ENCODE peak calls at places on chromosome 19, in four cellular contexts. One of them, this sample, is unnamed.

GRCh38 chr19:44808463-44809371 is at the start of gene BCAM:
- DNase-seq in HepG2: peak
- DNase-seq in H1: peak
- DNase-seq in K562: peak
- DNase-seq in this sample: peak

GRCh38 chr19:38277969-38278680 is 13.8 kb downstream of the SPINT2 start:
- DNase-seq in K562: no peak
- DNase-seq in H1: no peak
- DNase-seq in HepG2: no peak
- DNase-seq in this sample: no peak

GRCh38 chr19:13396256-13397080 is 109.8 kb downstream of the CACNA1A start:
- DNase-seq in H1: peak
- DNase-seq in HepG2: peak
- DNase-seq in K562: peak
- DNase-seq in this sample: peak

GRCh38 chr19:38142176-38143035 is 81.6 kb downstream of the DPF1 start:
- DNase-seq in HepG2: peak
- DNase-seq in K562: peak
- DNase-seq in H1: peak
- DNase-seq in this sample: peak

GRCh38 chr19:46492841-46493235 is 2.8 kb downstream of the PNMA8B start:
- DNase-seq in HepG2: no peak
- DNase-seq in K562: no peak
- DNase-seq in H1: no peak
- DNase-seq in this sample: no peak

GRCh38 chr19:19656451-19657396 is 6.8 kb downstream of the ATP13A1 start:
- DNase-seq in K562: no peak
- DNase-seq in HepG2: no peak
- DNase-seq in H1: no peak
- DNase-seq in this sample: no peak

GRCh38 chr19:45499196-45500180 is 1.2 kb downstream of the PPM1N start:
- DNase-seq in HepG2: no peak
- DNase-seq in K562: peak
- DNase-seq in H1: peak
- DNase-seq in this sample: no peak

GRCh38 chr19:7545904-7546303 is 10.4 kb downstream of the PNPLA6 start:
- DNase-seq in H1: no peak
- DNase-seq in HepG2: no peak
- DNase-seq in K562: no peak
- DNase-seq in this sample: no peak

GRCh38 chr19:57239982-57240310 is 486 bp upstream of the ZNF805 start:
- DNase-seq in H1: no peak
- DNase-seq in HepG2: no peak
- DNase-seq in K562: no peak
- DNase-seq in this sample: no peak

GRCh38 chr19:29371766-29372415 is 153.9 kb upstream of the VSTM2B start:
- DNase-seq in HepG2: no peak
- DNase-seq in K562: no peak
- DNase-seq in H1: peak
- DNase-seq in this sample: no peak

GRCh38 chr19:6108721-6109633 is 1.3 kb downstream of the RFX2 start:
- DNase-seq in HepG2: no peak
- DNase-seq in H1: peak
- DNase-seq in K562: peak
- DNase-seq in this sample: peak

GRCh38 chr19:3700242-3701032 is at the start of gene PIP5K1C:
- DNase-seq in H1: peak
- DNase-seq in K562: peak
- DNase-seq in HepG2: peak
- DNase-seq in this sample: peak

GRCh38 chr19:38691938-38692457 is 44.5 kb downstream of the ACTN4 start:
- DNase-seq in K562: no peak
- DNase-seq in HepG2: no peak
- DNase-seq in H1: no peak
- DNase-seq in this sample: no peak

GRCh38 chr19:5595129-5595528 is 27.4 kb upstream of the TINCR start:
- DNase-seq in K562: no peak
- DNase-seq in H1: no peak
- DNase-seq in HepG2: no peak
- DNase-seq in this sample: no peak

GRCh38 chr19:1102407-1103106 is 1.2 kb upstream of the GPX4 start:
- DNase-seq in HepG2: peak
- DNase-seq in K562: peak
- DNase-seq in H1: no peak
- DNase-seq in this sample: peak

GRCh38 chr19:40717325-40717879 is 490 bp downstream of the ITPKC start:
- DNase-seq in H1: no peak
- DNase-seq in HepG2: no peak
- DNase-seq in K562: peak
- DNase-seq in this sample: peak

GRCh38 chr19:524062-524674 is 7.4 kb upstream of the CDC34 start:
- DNase-seq in K562: no peak
- DNase-seq in HepG2: peak
- DNase-seq in H1: no peak
- DNase-seq in this sample: no peak

GRCh38 chr19:6551607-6552450 is 21.0 kb downstream of the TNFSF9 start:
- DNase-seq in HepG2: peak
- DNase-seq in K562: peak
- DNase-seq in H1: peak
- DNase-seq in this sample: peak

GRCh38 chr19:20167020-20167644 is at the start of gene ZNF486:
- DNase-seq in HepG2: peak
- DNase-seq in K562: peak
- DNase-seq in H1: peak
- DNase-seq in this sample: peak

GRCh38 chr19:20077791-20078463 is at the start of gene ZNF90:
- DNase-seq in HepG2: peak
- DNase-seq in H1: peak
- DNase-seq in K562: peak
- DNase-seq in this sample: peak

GRCh38 chr19:31263317-31263716 is 85.9 kb downstream of the TSHZ3 start:
- DNase-seq in HepG2: no peak
- DNase-seq in K562: no peak
- DNase-seq in H1: no peak
- DNase-seq in this sample: no peak

GRCh38 chr19:13214036-13214730 is 64.0 kb downstream of the IER2 start:
- DNase-seq in K562: no peak
- DNase-seq in HepG2: no peak
- DNase-seq in H1: no peak
- DNase-seq in this sample: no peak

GRCh38 chr19:8452446-8453123 is 7.8 kb downstream of the HNRNPM start:
- DNase-seq in H1: no peak
- DNase-seq in K562: no peak
- DNase-seq in HepG2: no peak
- DNase-seq in this sample: no peak

GRCh38 chr19:988081-988480 is 3.9 kb downstream of the WDR18 start:
- DNase-seq in K562: no peak
- DNase-seq in H1: no peak
- DNase-seq in HepG2: no peak
- DNase-seq in this sample: no peak

GRCh38 chr19:44113784-44114390 is 688 bp downstream of the ZNF225 start:
- DNase-seq in K562: peak
- DNase-seq in HepG2: no peak
- DNase-seq in H1: no peak
- DNase-seq in this sample: peak

GRCh38 chr19:47157455-47158321 is 27.1 kb downstream of the SAE1 start:
- DNase-seq in HepG2: no peak
- DNase-seq in H1: peak
- DNase-seq in K562: no peak
- DNase-seq in this sample: no peak

GRCh38 chr19:28794301-28794700 is 418.6 kb downstream of the UQCRFS1 start:
- DNase-seq in K562: no peak
- DNase-seq in HepG2: no peak
- DNase-seq in H1: no peak
- DNase-seq in this sample: no peak

GRCh38 chr19:38970664-38971532 is 4.6 kb downstream of the FBXO17 start:
- DNase-seq in H1: no peak
- DNase-seq in HepG2: no peak
- DNase-seq in K562: no peak
- DNase-seq in this sample: no peak

GRCh38 chr19:13597625-13598024 is 91.3 kb upstream of the CACNA1A start:
- DNase-seq in K562: peak
- DNase-seq in H1: peak
- DNase-seq in HepG2: peak
- DNase-seq in this sample: peak

GRCh38 chr19:11881151-11881800 is 6.3 kb upstream of the ZNF69 start:
- DNase-seq in HepG2: peak
- DNase-seq in K562: peak
- DNase-seq in H1: peak
- DNase-seq in this sample: no peak

GRCh38 chr19:5767949-5768348 is 16.6 kb downstream of the PRR22 start:
- DNase-seq in H1: no peak
- DNase-seq in HepG2: peak
- DNase-seq in K562: no peak
- DNase-seq in this sample: no peak

GRCh38 chr19:12555456-12555930 is 4.2 kb upstream of the ZNF564 start:
- DNase-seq in K562: no peak
- DNase-seq in HepG2: no peak
- DNase-seq in H1: peak
- DNase-seq in this sample: no peak

GRCh38 chr19:31470229-31470939 is 121.1 kb upstream of the TSHZ3 start:
- DNase-seq in K562: no peak
- DNase-seq in H1: no peak
- DNase-seq in HepG2: no peak
- DNase-seq in this sample: no peak

GRCh38 chr19:45473366-45474190 is 5.8 kb downstream of the FOSB start:
- DNase-seq in HepG2: no peak
- DNase-seq in K562: no peak
- DNase-seq in H1: no peak
- DNase-seq in this sample: no peak

GRCh38 chr19:50050406-50051223 is 24.8 kb downstream of the ZNF473 start:
- DNase-seq in HepG2: no peak
- DNase-seq in H1: peak
- DNase-seq in K562: peak
- DNase-seq in this sample: peak

GRCh38 chr19:50043967-50044366 is 18.2 kb downstream of the ZNF473 start:
- DNase-seq in HepG2: no peak
- DNase-seq in H1: no peak
- DNase-seq in K562: no peak
- DNase-seq in this sample: no peak

GRCh38 chr19:50044922-50045321 is 19.1 kb downstream of the ZNF473 start:
- DNase-seq in HepG2: no peak
- DNase-seq in H1: no peak
- DNase-seq in K562: no peak
- DNase-seq in this sample: no peak

GRCh38 chr19:50047686-50048085 is 21.9 kb downstream of the ZNF473 start:
- DNase-seq in H1: no peak
- DNase-seq in HepG2: no peak
- DNase-seq in K562: no peak
- DNase-seq in this sample: no peak

DNA sequence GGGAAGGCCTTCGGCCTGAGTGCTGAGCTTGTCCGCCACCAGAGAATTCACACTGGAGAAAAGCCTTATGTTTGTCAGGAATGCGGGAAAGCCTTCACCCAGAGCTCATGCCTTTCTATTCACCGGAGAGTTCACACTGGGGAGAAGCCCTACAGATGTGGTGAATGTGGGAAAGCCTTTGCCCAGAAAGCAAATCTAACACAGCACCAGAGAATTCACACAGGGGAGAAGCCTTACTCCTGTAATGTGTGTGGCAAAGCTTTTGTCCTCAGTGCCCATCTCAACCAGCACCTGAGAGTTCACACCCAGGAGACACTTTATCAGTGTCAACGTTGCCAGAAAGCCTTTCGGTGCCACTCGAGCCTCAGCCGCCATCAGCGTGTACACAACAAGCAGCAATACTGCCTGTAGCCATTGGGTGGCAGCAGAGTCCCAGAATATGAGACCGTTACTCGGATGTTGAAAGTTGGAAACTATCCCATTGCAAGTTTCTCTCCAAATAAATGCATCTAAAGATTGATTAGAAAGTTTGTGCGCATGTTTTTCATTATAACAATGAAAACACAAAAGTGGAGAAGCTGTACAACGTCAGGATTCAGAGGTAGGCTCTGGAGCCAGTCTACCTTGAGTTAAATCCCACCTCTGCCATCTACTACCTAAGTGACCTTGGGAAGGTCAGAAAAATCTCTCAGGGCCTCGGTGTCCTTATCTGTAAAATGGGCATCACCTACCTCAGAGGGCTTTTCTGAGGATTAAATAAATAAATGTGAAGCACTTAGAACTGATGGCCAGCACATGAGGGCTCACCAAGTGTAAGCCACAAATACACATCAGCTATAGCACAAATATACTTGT is 21.1 kb downstream of the ZNF473 start:
- DNase-seq in K562: peak
- DNase-seq in HepG2: peak
- DNase-seq in H1: peak
- DNase-seq in this sample: no peak
- TF ChIP-seq PHF8 in K562: no peak
- TF ChIP-seq PHF8 in HepG2: no peak
- TF ChIP-seq PHF8 in H1: no peak
- TF ChIP-seq PHF8 in this sample: no peak

GRCh38 chr19:54552913-54553310 is 20.7 kb upstream of the LILRA2 start:
- DNase-seq in HepG2: no peak
- DNase-seq in H1: no peak
- DNase-seq in K562: no peak
- DNase-seq in this sample: no peak
- TF ChIP-seq PHF8 in HepG2: no peak
- TF ChIP-seq PHF8 in H1: no peak
- TF ChIP-seq PHF8 in K562: no peak
- TF ChIP-seq PHF8 in this sample: no peak

GRCh38 chr19:32896516-32897214 is 27.1 kb upstream of the SLC7A9 start:
- DNase-seq in K562: no peak
- DNase-seq in H1: no peak
- DNase-seq in HepG2: no peak
- DNase-seq in this sample: no peak
- TF ChIP-seq PHF8 in K562: no peak
- TF ChIP-seq PHF8 in H1: no peak
- TF ChIP-seq PHF8 in HepG2: no peak
- TF ChIP-seq PHF8 in this sample: no peak

GRCh38 chr19:17579523-17580244 is 24.2 kb downstream of the COLGALT1 start:
- DNase-seq in K562: peak
- DNase-seq in H1: peak
- DNase-seq in HepG2: no peak
- DNase-seq in this sample: peak
- TF ChIP-seq PHF8 in K562: no peak
- TF ChIP-seq PHF8 in H1: no peak
- TF ChIP-seq PHF8 in HepG2: no peak
- TF ChIP-seq PHF8 in this sample: no peak